ENCODE peak calls at places on chromosomes 2 and 18, in ten cellular contexts. W is kidney epithelial cell, T is fibroblast of mammary gland, E is K562, G is endodermal cell, M is H7, I is cardiac muscle cell, Q is AG04449, F is ascending aorta, O is thyroid gland. R is an unnamed sample.
A peak's percentile ranks its signal among the peaks of the same experiment; 100 is the strongest.

GRCh38 chr2:173590278-173590811 is 235.7 kb downstream of the CDCA7 start:
- DNase-seq in W (peak; percentile 93), T (peak; percentile 98), E (no peak), G (no peak), M (no peak), I (peak; percentile 81), Q (peak; percentile 73), F (no peak), O (peak; percentile 98), R (peak; percentile 92)

GRCh38 chr2:66428986-66429612 is 5.8 kb upstream of the MEIS1 start:
- DNase-seq in W (no peak), T (peak; percentile 81), E (peak; percentile 48), G (peak; percentile 52), M (peak; percentile 62), I (peak; percentile 78), Q (no peak), F (no peak), O (no peak), R (no peak)

GRCh38 chr2:61585383-61585782 is 47.2 kb upstream of the XPO1 start:
- DNase-seq in W (no peak), T (no peak), E (no peak), G (no peak), M (no peak), I (no peak), Q (no peak), F (no peak), O (no peak), R (no peak)

GRCh38 chr2:118593257-118593656 is 254.2 kb downstream of the EN1 start:
- DNase-seq in W (no peak), T (peak; percentile 53), E (no peak), G (no peak), M (no peak), I (peak; percentile 58), Q (no peak), F (no peak), O (no peak), R (no peak)

GRCh38 chr2:55010915-55011314 is 39.3 kb downstream of the RTN4 start:
- DNase-seq in W (peak; percentile 18), T (peak; percentile 49), E (no peak), G (no peak), M (no peak), I (peak; percentile 42), Q (no peak), F (no peak), O (peak; percentile 33), R (no peak)

GRCh38 chr2:39153312-39153711 is 32.5 kb upstream of the SOS1 start:
- DNase-seq in W (no peak), T (peak; percentile 65), E (no peak), G (no peak), M (no peak), I (peak; percentile 73), Q (no peak), F (no peak), O (no peak), R (no peak)

GRCh38 chr2:28952806-28953190 is 28.3 kb upstream of the TOGARAM2 start:
- DNase-seq in W (no peak), T (no peak), E (no peak), G (no peak), M (no peak), I (no peak), Q (no peak), F (no peak), O (no peak), R (no peak)

GRCh38 chr18:59787998-59788875 is 91.0 kb upstream of the CCBE1 start:
- DNase-seq in W (peak; percentile 54), T (peak; percentile 90), E (no peak), G (peak; percentile 66), M (peak; percentile 17), I (peak; percentile 80), Q (no peak), F (no peak), O (no peak), R (peak; percentile 46)

GRCh38 chr2:28434600-28434989 is 41.9 kb downstream of the FOSL2 start:
- DNase-seq in W (no peak), T (no peak), E (no peak), G (no peak), M (no peak), I (no peak), Q (no peak), F (no peak), O (no peak), R (no peak)

GRCh38 chr18:58580623-58581022 is 48.3 kb downstream of the ALPK2 start:
- DNase-seq in W (no peak), T (peak; percentile 42), E (no peak), G (peak; percentile 81), M (no peak), I (peak; percentile 77), Q (no peak), F (no peak), O (no peak), R (peak; percentile 52)

GRCh38 chr18:75241705-75242104 is 31.1 kb downstream of the TSHZ1 start:
- DNase-seq in W (no peak), T (no peak), E (no peak), G (no peak), M (no peak), I (no peak), Q (no peak), F (no peak), O (no peak), R (no peak)

GRCh38 chr18:75244336-75244735 is 33.7 kb downstream of the TSHZ1 start:
- DNase-seq in W (no peak), T (no peak), E (peak; percentile 14), G (peak; percentile 83), M (peak; percentile 85), I (no peak), Q (no peak), F (no peak), O (peak; percentile 35), R (no peak)

GRCh38 chr18:75247601-75248421 is 37.2 kb downstream of the TSHZ1 start:
- DNase-seq in W (no peak), T (peak; percentile 62), E (no peak), G (no peak), M (no peak), I (peak; percentile 72), Q (no peak), F (no peak), O (no peak), R (peak; percentile 10)

GRCh38 chr18:75247041-75247551 is 36.5 kb downstream of the TSHZ1 start:
- DNase-seq in W (no peak), T (peak; percentile 80), E (no peak), G (no peak), M (no peak), I (peak; percentile 73), Q (no peak), F (no peak), O (no peak), R (peak; percentile 47)

GRCh38 chr18:75244914-75245313 is 34.3 kb downstream of the TSHZ1 start:
- DNase-seq in W (no peak), T (no peak), E (no peak), G (no peak), M (no peak), I (no peak), Q (no peak), F (no peak), O (no peak), R (no peak)
- H3K4me3 ChIP-seq in W (no peak overlapping the region), T (no peak overlapping the region), E (no peak overlapping the region), G (no peak overlapping the region), M (no peak overlapping the region), I (no peak overlapping the region), Q (no peak overlapping the region), F (no peak overlapping the region), O (no peak overlapping the region), R (no peak overlapping the region)

GRCh38 chr2:183837157-183837556 is 712.9 kb downstream of the NUP35 start:
- DNase-seq in W (no peak), T (no peak), E (no peak), G (no peak), M (no peak), I (no peak), Q (no peak), F (no peak), O (no peak), R (no peak)
- H3K4me3 ChIP-seq in W (no peak overlapping the region), T (no peak overlapping the region), E (no peak overlapping the region), G (no peak overlapping the region), M (no peak overlapping the region), I (no peak overlapping the region), Q (no peak overlapping the region), F (no peak overlapping the region), O (no peak overlapping the region), R (no peak overlapping the region)

DNA sequence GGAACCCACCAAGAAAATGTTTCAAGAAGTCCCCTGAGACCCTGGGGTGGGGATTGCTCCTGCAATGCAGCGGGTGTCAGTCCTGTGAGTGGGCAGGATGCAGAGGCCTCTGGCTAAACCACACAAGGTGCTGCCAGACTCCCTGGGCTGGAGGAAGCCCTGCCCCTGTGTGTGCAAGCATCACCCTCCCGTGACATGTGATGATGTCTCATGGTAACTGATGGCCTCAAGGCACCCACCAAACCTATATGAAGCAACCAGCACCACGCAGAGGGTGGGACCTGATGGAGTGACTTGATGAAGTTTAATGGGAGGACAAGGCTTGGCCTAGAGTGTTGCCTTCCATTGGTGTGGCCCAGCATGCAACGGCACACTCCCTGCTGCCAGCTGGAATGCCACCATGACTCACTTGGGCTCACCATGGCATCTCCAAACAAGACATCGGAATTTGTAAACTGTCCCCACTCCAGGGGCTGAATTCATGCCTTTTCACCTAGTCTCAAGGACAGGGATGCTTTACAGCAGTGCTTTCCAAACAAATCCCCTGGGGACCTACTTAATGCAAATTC is 8.7 kb upstream of the SLC14A1 start:
- DNase-seq in W (no peak), T (no peak), E (no peak), G (peak; percentile 44), M (no peak), I (no peak), Q (no peak), F (no peak), O (no peak), R (no peak)
- H3K4me3 ChIP-seq in W (no peak overlapping the region), T (no peak overlapping the region), E (no peak overlapping the region), G (no peak overlapping the region), M (no peak overlapping the region), I (no peak overlapping the region), Q (no peak overlapping the region), F (no peak overlapping the region), O (no peak overlapping the region), R (no peak overlapping the region)

GRCh38 chr18:39751161-39751560 is 2185.6 kb upstream of the CELF4 start:
- DNase-seq in W (no peak), T (peak; percentile 42), E (no peak), G (no peak), M (no peak), I (peak; percentile 66), Q (no peak), F (no peak), O (no peak), R (no peak)

GRCh38 chr18:39749154-39749553 is 2183.6 kb upstream of the CELF4 start:
- DNase-seq in W (no peak), T (no peak), E (no peak), G (no peak), M (no peak), I (no peak), Q (no peak), F (no peak), O (no peak), R (no peak)

GRCh38 chr18:39751926-39752325 is 2186.3 kb upstream of the CELF4 start:
- DNase-seq in W (no peak), T (no peak), E (no peak), G (no peak), M (no peak), I (no peak), Q (no peak), F (no peak), O (no peak), R (no peak)

GRCh38 chr18:39746201-39746600 is 2180.6 kb upstream of the CELF4 start:
- DNase-seq in W (no peak), T (no peak), E (no peak), G (no peak), M (no peak), I (no peak), Q (no peak), F (no peak), O (no peak), R (no peak)

GRCh38 chr18:39748727-39749126 is 2183.1 kb upstream of the CELF4 start:
- DNase-seq in W (no peak), T (no peak), E (no peak), G (no peak), M (no peak), I (no peak), Q (no peak), F (no peak), O (no peak), R (no peak)
- H3K4me3 ChIP-seq in W (no peak overlapping the region), T (no peak overlapping the region), E (no peak overlapping the region), G (peak overlapping the region; percentile 28), M (no peak overlapping the region), I (no peak overlapping the region), Q (no peak overlapping the region), F (no peak overlapping the region), O (no peak overlapping the region), R (no peak overlapping the region)